ENCODE peak calls at places on chromosomes 7 and 10, in ten cellular contexts. One of them, this sample, is unnamed.

GRCh38 chr10:43355749-43356371 is 15.6 kb upstream of the FXYD4 start:
- DNase-seq in fibroblast of mammary gland: peak
- DNase-seq in LoVo: peak
- DNase-seq in ACHN: peak
- DNase-seq in non-pigmented ciliary epithelial cell: no peak
- DNase-seq in AG04450: no peak
- DNase-seq in GM06990: no peak
- DNase-seq in activated T-helper 1 cell treated with anti-CD3 and anti-CD28 coated beads, Interleukin-12 subunit alpha, Interleukin-12 subunit beta, Interleukin-2, Interleukin-4 antibody, amounts not matched to agents 30 ng/mL and 10 ng/mL and 1 ng/mL, durations not matched to agents 14 hours and 24 hours and 36 hours: no peak
- DNase-seq in psoas muscle: no peak
- DNase-seq in iris pigment epithelial cell: peak
- DNase-seq in this sample: no peak

GRCh38 chr7:69450436-69450835 is 147.8 kb upstream of the AUTS2 start:
- DNase-seq in fibroblast of mammary gland: no peak
- DNase-seq in LoVo: no peak
- DNase-seq in ACHN: no peak
- DNase-seq in non-pigmented ciliary epithelial cell: no peak
- DNase-seq in AG04450: no peak
- DNase-seq in GM06990: no peak
- DNase-seq in activated T-helper 1 cell treated with anti-CD3 and anti-CD28 coated beads, Interleukin-12 subunit alpha, Interleukin-12 subunit beta, Interleukin-2, Interleukin-4 antibody, amounts not matched to agents 30 ng/mL and 10 ng/mL and 1 ng/mL, durations not matched to agents 14 hours and 24 hours and 36 hours: no peak
- DNase-seq in psoas muscle: no peak
- DNase-seq in iris pigment epithelial cell: no peak
- DNase-seq in this sample: no peak

GRCh38 chr10:89706011-89706410 is 4.6 kb downstream of the KIF20B start:
- DNase-seq in fibroblast of mammary gland: peak
- DNase-seq in LoVo: no peak
- DNase-seq in ACHN: no peak
- DNase-seq in non-pigmented ciliary epithelial cell: no peak
- DNase-seq in AG04450: no peak
- DNase-seq in GM06990: no peak
- DNase-seq in activated T-helper 1 cell treated with anti-CD3 and anti-CD28 coated beads, Interleukin-12 subunit alpha, Interleukin-12 subunit beta, Interleukin-2, Interleukin-4 antibody, amounts not matched to agents 30 ng/mL and 10 ng/mL and 1 ng/mL, durations not matched to agents 14 hours and 24 hours and 36 hours: no peak
- DNase-seq in psoas muscle: no peak
- DNase-seq in iris pigment epithelial cell: peak
- DNase-seq in this sample: no peak

GRCh38 chr7:55134786-55135185 is 116.0 kb downstream of the EGFR start:
- DNase-seq in fibroblast of mammary gland: peak
- DNase-seq in LoVo: no peak
- DNase-seq in ACHN: peak
- DNase-seq in non-pigmented ciliary epithelial cell: no peak
- DNase-seq in AG04450: no peak
- DNase-seq in GM06990: no peak
- DNase-seq in activated T-helper 1 cell treated with anti-CD3 and anti-CD28 coated beads, Interleukin-12 subunit alpha, Interleukin-12 subunit beta, Interleukin-2, Interleukin-4 antibody, amounts not matched to agents 30 ng/mL and 10 ng/mL and 1 ng/mL, durations not matched to agents 14 hours and 24 hours and 36 hours: no peak
- DNase-seq in psoas muscle: no peak
- DNase-seq in iris pigment epithelial cell: no peak
- DNase-seq in this sample: no peak

GRCh38 chr7:129805086-129805719 is 147.6 kb downstream of the UBE2H start:
- DNase-seq in fibroblast of mammary gland: no peak
- DNase-seq in LoVo: no peak
- DNase-seq in ACHN: no peak
- DNase-seq in non-pigmented ciliary epithelial cell: no peak
- DNase-seq in AG04450: no peak
- DNase-seq in GM06990: no peak
- DNase-seq in activated T-helper 1 cell treated with anti-CD3 and anti-CD28 coated beads, Interleukin-12 subunit alpha, Interleukin-12 subunit beta, Interleukin-2, Interleukin-4 antibody, amounts not matched to agents 30 ng/mL and 10 ng/mL and 1 ng/mL, durations not matched to agents 14 hours and 24 hours and 36 hours: no peak
- DNase-seq in psoas muscle: no peak
- DNase-seq in iris pigment epithelial cell: no peak
- DNase-seq in this sample: no peak

GRCh38 chr7:131027287-131027773 is 293.3 kb upstream of the KLF14 start:
- DNase-seq in fibroblast of mammary gland: peak
- DNase-seq in LoVo: no peak
- DNase-seq in ACHN: no peak
- DNase-seq in non-pigmented ciliary epithelial cell: peak
- DNase-seq in AG04450: no peak
- DNase-seq in GM06990: no peak
- DNase-seq in activated T-helper 1 cell treated with anti-CD3 and anti-CD28 coated beads, Interleukin-12 subunit alpha, Interleukin-12 subunit beta, Interleukin-2, Interleukin-4 antibody, amounts not matched to agents 30 ng/mL and 10 ng/mL and 1 ng/mL, durations not matched to agents 14 hours and 24 hours and 36 hours: no peak
- DNase-seq in psoas muscle: peak
- DNase-seq in iris pigment epithelial cell: peak
- DNase-seq in this sample: no peak

GRCh38 chr10:472241-472910 is 217.1 kb downstream of the DIP2C start:
- DNase-seq in fibroblast of mammary gland: no peak
- DNase-seq in LoVo: no peak
- DNase-seq in ACHN: no peak
- DNase-seq in non-pigmented ciliary epithelial cell: no peak
- DNase-seq in AG04450: no peak
- DNase-seq in GM06990: no peak
- DNase-seq in activated T-helper 1 cell treated with anti-CD3 and anti-CD28 coated beads, Interleukin-12 subunit alpha, Interleukin-12 subunit beta, Interleukin-2, Interleukin-4 antibody, amounts not matched to agents 30 ng/mL and 10 ng/mL and 1 ng/mL, durations not matched to agents 14 hours and 24 hours and 36 hours: no peak
- DNase-seq in psoas muscle: no peak
- DNase-seq in iris pigment epithelial cell: no peak
- DNase-seq in this sample: no peak

GRCh38 chr7:96017877-96018276 is 245.5 kb downstream of the DYNC1I1 start:
- DNase-seq in fibroblast of mammary gland: no peak
- DNase-seq in LoVo: no peak
- DNase-seq in ACHN: no peak
- DNase-seq in non-pigmented ciliary epithelial cell: no peak
- DNase-seq in AG04450: no peak
- DNase-seq in GM06990: no peak
- DNase-seq in activated T-helper 1 cell treated with anti-CD3 and anti-CD28 coated beads, Interleukin-12 subunit alpha, Interleukin-12 subunit beta, Interleukin-2, Interleukin-4 antibody, amounts not matched to agents 30 ng/mL and 10 ng/mL and 1 ng/mL, durations not matched to agents 14 hours and 24 hours and 36 hours: no peak
- DNase-seq in psoas muscle: no peak
- DNase-seq in iris pigment epithelial cell: no peak
- DNase-seq in this sample: no peak

GRCh38 chr7:44196450-44196872 is 4.3 kb upstream of the YKT6 start:
- DNase-seq in fibroblast of mammary gland: peak
- DNase-seq in LoVo: peak
- DNase-seq in ACHN: peak
- DNase-seq in non-pigmented ciliary epithelial cell: no peak
- DNase-seq in AG04450: no peak
- DNase-seq in GM06990: no peak
- DNase-seq in activated T-helper 1 cell treated with anti-CD3 and anti-CD28 coated beads, Interleukin-12 subunit alpha, Interleukin-12 subunit beta, Interleukin-2, Interleukin-4 antibody, amounts not matched to agents 30 ng/mL and 10 ng/mL and 1 ng/mL, durations not matched to agents 14 hours and 24 hours and 36 hours: peak
- DNase-seq in psoas muscle: no peak
- DNase-seq in iris pigment epithelial cell: peak
- DNase-seq in this sample: peak

GRCh38 chr7:128740996-128741395 is 1.8 kb downstream of the CALU start:
- DNase-seq in fibroblast of mammary gland: peak
- DNase-seq in LoVo: no peak
- DNase-seq in ACHN: no peak
- DNase-seq in non-pigmented ciliary epithelial cell: no peak
- DNase-seq in AG04450: no peak
- DNase-seq in GM06990: no peak
- DNase-seq in activated T-helper 1 cell treated with anti-CD3 and anti-CD28 coated beads, Interleukin-12 subunit alpha, Interleukin-12 subunit beta, Interleukin-2, Interleukin-4 antibody, amounts not matched to agents 30 ng/mL and 10 ng/mL and 1 ng/mL, durations not matched to agents 14 hours and 24 hours and 36 hours: no peak
- DNase-seq in psoas muscle: no peak
- DNase-seq in iris pigment epithelial cell: peak
- DNase-seq in this sample: peak

GRCh38 chr10:119620241-119620753 is 23.5 kb upstream of the TIAL1 start:
- DNase-seq in fibroblast of mammary gland: peak
- DNase-seq in LoVo: no peak
- DNase-seq in ACHN: peak
- DNase-seq in non-pigmented ciliary epithelial cell: no peak
- DNase-seq in AG04450: no peak
- DNase-seq in GM06990: no peak
- DNase-seq in activated T-helper 1 cell treated with anti-CD3 and anti-CD28 coated beads, Interleukin-12 subunit alpha, Interleukin-12 subunit beta, Interleukin-2, Interleukin-4 antibody, amounts not matched to agents 30 ng/mL and 10 ng/mL and 1 ng/mL, durations not matched to agents 14 hours and 24 hours and 36 hours: no peak
- DNase-seq in psoas muscle: no peak
- DNase-seq in iris pigment epithelial cell: peak
- DNase-seq in this sample: no peak

GRCh38 chr7:85328599-85328998 is 141.7 kb upstream of the SEMA3D start:
- DNase-seq in fibroblast of mammary gland: no peak
- DNase-seq in LoVo: no peak
- DNase-seq in ACHN: no peak
- DNase-seq in non-pigmented ciliary epithelial cell: no peak
- DNase-seq in AG04450: no peak
- DNase-seq in GM06990: no peak
- DNase-seq in activated T-helper 1 cell treated with anti-CD3 and anti-CD28 coated beads, Interleukin-12 subunit alpha, Interleukin-12 subunit beta, Interleukin-2, Interleukin-4 antibody, amounts not matched to agents 30 ng/mL and 10 ng/mL and 1 ng/mL, durations not matched to agents 14 hours and 24 hours and 36 hours: no peak
- DNase-seq in psoas muscle: no peak
- DNase-seq in iris pigment epithelial cell: no peak
- DNase-seq in this sample: no peak

GRCh38 chr7:130278892-130279690 is 12.4 kb downstream of the CPA2 start:
- DNase-seq in fibroblast of mammary gland: peak
- DNase-seq in LoVo: no peak
- DNase-seq in ACHN: no peak
- DNase-seq in non-pigmented ciliary epithelial cell: peak
- DNase-seq in AG04450: peak
- DNase-seq in GM06990: no peak
- DNase-seq in activated T-helper 1 cell treated with anti-CD3 and anti-CD28 coated beads, Interleukin-12 subunit alpha, Interleukin-12 subunit beta, Interleukin-2, Interleukin-4 antibody, amounts not matched to agents 30 ng/mL and 10 ng/mL and 1 ng/mL, durations not matched to agents 14 hours and 24 hours and 36 hours: no peak
- DNase-seq in psoas muscle: no peak
- DNase-seq in iris pigment epithelial cell: peak
- DNase-seq in this sample: no peak

GRCh38 chr10:129833366-129833765 is 130.7 kb downstream of the EBF3 start:
- DNase-seq in fibroblast of mammary gland: no peak
- DNase-seq in LoVo: no peak
- DNase-seq in ACHN: no peak
- DNase-seq in non-pigmented ciliary epithelial cell: no peak
- DNase-seq in AG04450: no peak
- DNase-seq in GM06990: no peak
- DNase-seq in activated T-helper 1 cell treated with anti-CD3 and anti-CD28 coated beads, Interleukin-12 subunit alpha, Interleukin-12 subunit beta, Interleukin-2, Interleukin-4 antibody, amounts not matched to agents 30 ng/mL and 10 ng/mL and 1 ng/mL, durations not matched to agents 14 hours and 24 hours and 36 hours: no peak
- DNase-seq in psoas muscle: no peak
- DNase-seq in iris pigment epithelial cell: no peak
- DNase-seq in this sample: no peak

GRCh38 chr10:35564276-35564982 is 40.7 kb upstream of the GJD4 start:
- DNase-seq in fibroblast of mammary gland: peak
- DNase-seq in LoVo: no peak
- DNase-seq in ACHN: no peak
- DNase-seq in non-pigmented ciliary epithelial cell: no peak
- DNase-seq in AG04450: no peak
- DNase-seq in GM06990: no peak
- DNase-seq in activated T-helper 1 cell treated with anti-CD3 and anti-CD28 coated beads, Interleukin-12 subunit alpha, Interleukin-12 subunit beta, Interleukin-2, Interleukin-4 antibody, amounts not matched to agents 30 ng/mL and 10 ng/mL and 1 ng/mL, durations not matched to agents 14 hours and 24 hours and 36 hours: no peak
- DNase-seq in psoas muscle: no peak
- DNase-seq in iris pigment epithelial cell: peak
- DNase-seq in this sample: no peak

GRCh38 chr7:26653430-26653911 is 210.9 kb downstream of the SKAP2 start:
- DNase-seq in fibroblast of mammary gland: peak
- DNase-seq in LoVo: peak
- DNase-seq in ACHN: peak
- DNase-seq in non-pigmented ciliary epithelial cell: no peak
- DNase-seq in AG04450: no peak
- DNase-seq in GM06990: no peak
- DNase-seq in activated T-helper 1 cell treated with anti-CD3 and anti-CD28 coated beads, Interleukin-12 subunit alpha, Interleukin-12 subunit beta, Interleukin-2, Interleukin-4 antibody, amounts not matched to agents 30 ng/mL and 10 ng/mL and 1 ng/mL, durations not matched to agents 14 hours and 24 hours and 36 hours: no peak
- DNase-seq in psoas muscle: peak
- DNase-seq in iris pigment epithelial cell: no peak
- DNase-seq in this sample: peak

GRCh38 chr7:149884541-149884940 is 10.8 kb downstream of the ATP6V0E2 start:
- DNase-seq in fibroblast of mammary gland: peak
- DNase-seq in LoVo: no peak
- DNase-seq in ACHN: no peak
- DNase-seq in non-pigmented ciliary epithelial cell: no peak
- DNase-seq in AG04450: no peak
- DNase-seq in GM06990: no peak
- DNase-seq in activated T-helper 1 cell treated with anti-CD3 and anti-CD28 coated beads, Interleukin-12 subunit alpha, Interleukin-12 subunit beta, Interleukin-2, Interleukin-4 antibody, amounts not matched to agents 30 ng/mL and 10 ng/mL and 1 ng/mL, durations not matched to agents 14 hours and 24 hours and 36 hours: no peak
- DNase-seq in psoas muscle: no peak
- DNase-seq in iris pigment epithelial cell: no peak
- DNase-seq in this sample: no peak

GRCh38 chr7:127252736-127253288 is at the start of gene GRM8:
- DNase-seq in fibroblast of mammary gland: peak
- DNase-seq in LoVo: peak
- DNase-seq in ACHN: peak
- DNase-seq in non-pigmented ciliary epithelial cell: no peak
- DNase-seq in AG04450: no peak
- DNase-seq in GM06990: peak
- DNase-seq in activated T-helper 1 cell treated with anti-CD3 and anti-CD28 coated beads, Interleukin-12 subunit alpha, Interleukin-12 subunit beta, Interleukin-2, Interleukin-4 antibody, amounts not matched to agents 30 ng/mL and 10 ng/mL and 1 ng/mL, durations not matched to agents 14 hours and 24 hours and 36 hours: no peak
- DNase-seq in psoas muscle: peak
- DNase-seq in iris pigment epithelial cell: peak
- DNase-seq in this sample: no peak

GRCh38 chr7:47337531-47337930 is 244.4 kb downstream of the TNS3 start:
- DNase-seq in fibroblast of mammary gland: peak
- DNase-seq in LoVo: no peak
- DNase-seq in ACHN: peak
- DNase-seq in non-pigmented ciliary epithelial cell: no peak
- DNase-seq in AG04450: no peak
- DNase-seq in GM06990: no peak
- DNase-seq in activated T-helper 1 cell treated with anti-CD3 and anti-CD28 coated beads, Interleukin-12 subunit alpha, Interleukin-12 subunit beta, Interleukin-2, Interleukin-4 antibody, amounts not matched to agents 30 ng/mL and 10 ng/mL and 1 ng/mL, durations not matched to agents 14 hours and 24 hours and 36 hours: no peak
- DNase-seq in psoas muscle: no peak
- DNase-seq in iris pigment epithelial cell: peak
- DNase-seq in this sample: no peak

GRCh38 chr7:157000741-157001653 is 9.5 kb downstream of the MNX1 start:
- DNase-seq in fibroblast of mammary gland: no peak
- DNase-seq in LoVo: no peak
- DNase-seq in ACHN: no peak
- DNase-seq in non-pigmented ciliary epithelial cell: no peak
- DNase-seq in AG04450: no peak
- DNase-seq in GM06990: no peak
- DNase-seq in activated T-helper 1 cell treated with anti-CD3 and anti-CD28 coated beads, Interleukin-12 subunit alpha, Interleukin-12 subunit beta, Interleukin-2, Interleukin-4 antibody, amounts not matched to agents 30 ng/mL and 10 ng/mL and 1 ng/mL, durations not matched to agents 14 hours and 24 hours and 36 hours: no peak
- DNase-seq in psoas muscle: no peak
- DNase-seq in iris pigment epithelial cell: no peak
- DNase-seq in this sample: no peak

GRCh38 chr7:96327429-96327828 is 5.5 kb upstream of the SLC25A13 start:
- DNase-seq in fibroblast of mammary gland: no peak
- DNase-seq in LoVo: peak
- DNase-seq in ACHN: no peak
- DNase-seq in non-pigmented ciliary epithelial cell: no peak
- DNase-seq in AG04450: no peak
- DNase-seq in GM06990: no peak
- DNase-seq in activated T-helper 1 cell treated with anti-CD3 and anti-CD28 coated beads, Interleukin-12 subunit alpha, Interleukin-12 subunit beta, Interleukin-2, Interleukin-4 antibody, amounts not matched to agents 30 ng/mL and 10 ng/mL and 1 ng/mL, durations not matched to agents 14 hours and 24 hours and 36 hours: no peak
- DNase-seq in psoas muscle: no peak
- DNase-seq in iris pigment epithelial cell: no peak
- DNase-seq in this sample: no peak

GRCh38 chr7:137360087-137360679 is 16.6 kb upstream of the PTN start:
- DNase-seq in fibroblast of mammary gland: peak
- DNase-seq in LoVo: no peak
- DNase-seq in ACHN: no peak
- DNase-seq in non-pigmented ciliary epithelial cell: no peak
- DNase-seq in AG04450: no peak
- DNase-seq in GM06990: no peak
- DNase-seq in activated T-helper 1 cell treated with anti-CD3 and anti-CD28 coated beads, Interleukin-12 subunit alpha, Interleukin-12 subunit beta, Interleukin-2, Interleukin-4 antibody, amounts not matched to agents 30 ng/mL and 10 ng/mL and 1 ng/mL, durations not matched to agents 14 hours and 24 hours and 36 hours: no peak
- DNase-seq in psoas muscle: no peak
- DNase-seq in iris pigment epithelial cell: no peak
- DNase-seq in this sample: no peak

GRCh38 chr7:101565601-101566209 is 63.4 kb downstream of the MYL10 start:
- DNase-seq in fibroblast of mammary gland: no peak
- DNase-seq in LoVo: no peak
- DNase-seq in ACHN: no peak
- DNase-seq in non-pigmented ciliary epithelial cell: no peak
- DNase-seq in AG04450: no peak
- DNase-seq in GM06990: no peak
- DNase-seq in activated T-helper 1 cell treated with anti-CD3 and anti-CD28 coated beads, Interleukin-12 subunit alpha, Interleukin-12 subunit beta, Interleukin-2, Interleukin-4 antibody, amounts not matched to agents 30 ng/mL and 10 ng/mL and 1 ng/mL, durations not matched to agents 14 hours and 24 hours and 36 hours: no peak
- DNase-seq in psoas muscle: no peak
- DNase-seq in iris pigment epithelial cell: no peak
- DNase-seq in this sample: no peak

GRCh38 chr7:121872831-121873764 is at the start of gene PTPRZ1:
- DNase-seq in fibroblast of mammary gland: peak
- DNase-seq in LoVo: peak
- DNase-seq in ACHN: peak
- DNase-seq in non-pigmented ciliary epithelial cell: no peak
- DNase-seq in AG04450: no peak
- DNase-seq in GM06990: peak
- DNase-seq in activated T-helper 1 cell treated with anti-CD3 and anti-CD28 coated beads, Interleukin-12 subunit alpha, Interleukin-12 subunit beta, Interleukin-2, Interleukin-4 antibody, amounts not matched to agents 30 ng/mL and 10 ng/mL and 1 ng/mL, durations not matched to agents 14 hours and 24 hours and 36 hours: no peak
- DNase-seq in psoas muscle: peak
- DNase-seq in iris pigment epithelial cell: peak
- DNase-seq in this sample: no peak

GRCh38 chr10:108598320-108598695 is 1325.0 kb downstream of the XPNPEP1 start:
- DNase-seq in fibroblast of mammary gland: no peak
- DNase-seq in LoVo: no peak
- DNase-seq in ACHN: no peak
- DNase-seq in non-pigmented ciliary epithelial cell: no peak
- DNase-seq in AG04450: no peak
- DNase-seq in GM06990: no peak
- DNase-seq in activated T-helper 1 cell treated with anti-CD3 and anti-CD28 coated beads, Interleukin-12 subunit alpha, Interleukin-12 subunit beta, Interleukin-2, Interleukin-4 antibody, amounts not matched to agents 30 ng/mL and 10 ng/mL and 1 ng/mL, durations not matched to agents 14 hours and 24 hours and 36 hours: no peak
- DNase-seq in psoas muscle: no peak
- DNase-seq in iris pigment epithelial cell: no peak
- DNase-seq in this sample: no peak

GRCh38 chr10:3119796-3120459 is 52.6 kb downstream of the PFKP start:
- DNase-seq in fibroblast of mammary gland: peak
- DNase-seq in LoVo: no peak
- DNase-seq in ACHN: peak
- DNase-seq in non-pigmented ciliary epithelial cell: no peak
- DNase-seq in AG04450: no peak
- DNase-seq in GM06990: no peak
- DNase-seq in activated T-helper 1 cell treated with anti-CD3 and anti-CD28 coated beads, Interleukin-12 subunit alpha, Interleukin-12 subunit beta, Interleukin-2, Interleukin-4 antibody, amounts not matched to agents 30 ng/mL and 10 ng/mL and 1 ng/mL, durations not matched to agents 14 hours and 24 hours and 36 hours: no peak
- DNase-seq in psoas muscle: no peak
- DNase-seq in iris pigment epithelial cell: peak
- DNase-seq in this sample: no peak